ENCODE peak calls at places on chromosomes 1 and 21, in four cellular contexts. One of them, this sample, is unnamed.

GRCh38 chr1:192905049-192905448 is 96.2 kb downstream of the RGS2 start:
- DNase-seq in WERI-Rb-1: no peak
- DNase-seq in heart right ventricle: no peak
- DNase-seq in hepatocyte: no peak
- DNase-seq in this sample: no peak

GRCh38 chr1:68046885-68047658 is 3.4 kb downstream of the DIRAS3 start:
- DNase-seq in WERI-Rb-1: peak; percentile 55
- DNase-seq in heart right ventricle: no peak
- DNase-seq in hepatocyte: no peak
- DNase-seq in this sample: no peak

GRCh38 chr1:173347276-173347675 is 129.9 kb upstream of the PRDX6 start:
- DNase-seq in WERI-Rb-1: no peak
- DNase-seq in heart right ventricle: no peak
- DNase-seq in hepatocyte: no peak
- DNase-seq in this sample: no peak

GRCh38 chr1:117710710-117711109 is 104.9 kb downstream of the TENT5C start:
- DNase-seq in hepatocyte: no peak
- DNase-seq in heart right ventricle: no peak
- DNase-seq in WERI-Rb-1: no peak
- DNase-seq in this sample: no peak

GRCh38 chr1:5747428-5748285 is 244.6 kb downstream of the NPHP4 start:
- DNase-seq in heart right ventricle: no peak
- DNase-seq in hepatocyte: no peak
- DNase-seq in WERI-Rb-1: no peak
- DNase-seq in this sample: no peak

GRCh38 chr21:32135401-32136363 is 143.2 kb downstream of the MIS18A start:
- DNase-seq in WERI-Rb-1: no peak
- DNase-seq in hepatocyte: no peak
- DNase-seq in heart right ventricle: no peak
- DNase-seq in this sample: no peak

GRCh38 chr1:236011641-236012040 is 53.2 kb downstream of the NID1 start:
- DNase-seq in WERI-Rb-1: no peak
- DNase-seq in heart right ventricle: no peak
- DNase-seq in hepatocyte: no peak
- DNase-seq in this sample: no peak

GRCh38 chr1:235887676-235888075 is 21.0 kb upstream of the LYST start:
- DNase-seq in heart right ventricle: no peak
- DNase-seq in WERI-Rb-1: no peak
- DNase-seq in hepatocyte: no peak
- DNase-seq in this sample: no peak

GRCh38 chr1:203667616-203668015 is 41.0 kb downstream of the ATP2B4 start:
- DNase-seq in heart right ventricle: no peak
- DNase-seq in hepatocyte: peak; percentile 15
- DNase-seq in WERI-Rb-1: no peak
- DNase-seq in this sample: no peak

GRCh38 chr1:111204211-111204883 is 3.9 kb upstream of the DENND2D start:
- DNase-seq in WERI-Rb-1: no peak
- DNase-seq in heart right ventricle: no peak
- DNase-seq in hepatocyte: peak; percentile 35
- DNase-seq in this sample: peak; percentile 59

GRCh38 chr1:58768971-58769808 is 14.7 kb downstream of the JUN start:
- DNase-seq in hepatocyte: peak; percentile 79
- DNase-seq in heart right ventricle: peak; percentile 86
- DNase-seq in WERI-Rb-1: peak; percentile 74
- DNase-seq in this sample: peak; percentile 88

GRCh38 chr1:103309761-103310160 is 201.4 kb upstream of the COL11A1 start:
- DNase-seq in hepatocyte: no peak
- DNase-seq in WERI-Rb-1: no peak
- DNase-seq in heart right ventricle: no peak
- DNase-seq in this sample: no peak
- H3K27ac ChIP-seq in hepatocyte: no peak overlapping the region
- H3K27ac ChIP-seq in WERI-Rb-1: no peak overlapping the region
- H3K27ac ChIP-seq in heart right ventricle: no peak overlapping the region
- H3K27ac ChIP-seq in this sample: no peak overlapping the region

DNA sequence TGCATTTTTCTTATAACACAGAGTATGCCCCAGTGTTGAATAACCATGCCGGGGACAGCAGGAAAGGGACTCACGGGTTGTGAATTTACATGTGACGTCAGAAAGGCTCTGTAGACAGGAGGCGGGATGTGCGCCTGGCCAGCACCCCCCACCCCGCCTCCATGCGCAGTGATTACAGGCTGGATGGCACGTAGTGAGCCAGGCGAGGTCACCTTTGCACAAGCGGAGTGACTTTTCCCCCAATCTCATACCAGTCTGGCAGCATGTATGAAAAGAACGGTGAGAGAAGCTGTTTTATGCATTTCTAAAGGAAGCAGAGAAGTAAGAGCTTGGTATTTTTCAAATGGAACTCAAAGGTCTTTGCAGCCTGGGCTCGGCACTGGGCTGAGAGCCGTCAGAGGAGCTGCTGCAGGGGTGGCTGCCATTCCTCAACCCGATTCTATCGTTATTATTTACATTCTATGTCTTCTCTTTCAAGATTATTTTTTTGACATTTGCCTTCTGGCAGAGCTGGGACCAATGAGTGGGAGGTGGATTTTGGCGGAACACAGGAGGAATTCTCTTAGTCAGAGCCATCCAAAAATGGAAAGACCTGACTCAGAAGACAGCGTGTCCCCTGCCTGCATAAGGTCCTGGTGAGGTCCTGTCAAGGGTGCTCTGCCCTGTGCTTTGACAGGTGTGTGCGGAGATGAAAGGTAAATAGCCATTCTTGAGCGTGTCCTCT is 115.6 kb upstream of the SLC45A1 start:
- DNase-seq in WERI-Rb-1: peak; percentile 57
- DNase-seq in heart right ventricle: peak; percentile 56
- DNase-seq in hepatocyte: peak; percentile 70
- DNase-seq in this sample: peak; percentile 88
- H3K4me3 ChIP-seq in WERI-Rb-1: no peak overlapping the region
- H3K4me3 ChIP-seq in heart right ventricle: peak overlapping the region; percentile 2
- H3K4me3 ChIP-seq in hepatocyte: no peak overlapping the region
- H3K4me3 ChIP-seq in this sample: no peak overlapping the region

DNA sequence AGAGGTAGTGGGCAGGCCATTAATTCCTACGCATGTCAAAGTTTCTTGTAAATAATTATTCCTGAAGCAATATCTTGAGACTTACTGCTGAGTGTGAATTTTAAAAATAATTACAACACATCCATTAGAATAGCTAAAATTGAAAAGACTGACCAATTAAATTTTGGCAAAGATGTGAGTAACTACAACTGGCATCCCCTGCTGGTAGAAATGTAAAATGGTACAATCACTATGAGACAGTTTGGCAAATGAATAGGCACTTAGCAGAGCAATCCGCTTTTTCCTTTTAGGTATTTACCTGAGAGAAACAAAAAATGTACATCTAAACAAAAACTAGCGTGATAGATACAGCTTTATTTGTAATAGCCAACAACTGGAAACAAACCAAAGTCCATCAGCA is 798.9 kb downstream of the BRINP3 start:
- DNase-seq in heart right ventricle: no peak
- DNase-seq in WERI-Rb-1: no peak
- DNase-seq in hepatocyte: no peak
- DNase-seq in this sample: no peak
- TF ChIP-seq CTCF in heart right ventricle: no peak
- TF ChIP-seq CTCF in WERI-Rb-1: no peak
- TF ChIP-seq CTCF in hepatocyte: peak; percentile 17
- TF ChIP-seq CTCF in this sample: no peak

GRCh38 chr1:225494789-225495359 is 67.0 kb upstream of the LBR start:
- DNase-seq in WERI-Rb-1: no peak
- DNase-seq in hepatocyte: no peak
- DNase-seq in heart right ventricle: no peak
- DNase-seq in this sample: no peak

GRCh38 chr1:225493591-225494246 is 65.9 kb upstream of the LBR start:
- DNase-seq in heart right ventricle: no peak
- DNase-seq in hepatocyte: no peak
- DNase-seq in WERI-Rb-1: no peak
- DNase-seq in this sample: no peak

GRCh38 chr1:225500589-225501192 is 72.9 kb upstream of the LBR start:
- DNase-seq in WERI-Rb-1: no peak
- DNase-seq in heart right ventricle: no peak
- DNase-seq in hepatocyte: no peak
- DNase-seq in this sample: no peak

GRCh38 chr1:225498539-225499135 is 70.8 kb upstream of the LBR start:
- DNase-seq in WERI-Rb-1: no peak
- DNase-seq in hepatocyte: no peak
- DNase-seq in heart right ventricle: no peak
- DNase-seq in this sample: no peak
- H3K27ac ChIP-seq in WERI-Rb-1: no peak overlapping the region
- H3K27ac ChIP-seq in hepatocyte: no peak overlapping the region
- H3K27ac ChIP-seq in heart right ventricle: no peak overlapping the region
- H3K27ac ChIP-seq in this sample: no peak overlapping the region

GRCh38 chr1:198639581-198640235 is 868 bp downstream of the PTPRC start:
- DNase-seq in hepatocyte: no peak
- DNase-seq in WERI-Rb-1: no peak
- DNase-seq in heart right ventricle: no peak
- DNase-seq in this sample: no peak
- H3K4me3 ChIP-seq in hepatocyte: no peak overlapping the region
- H3K4me3 ChIP-seq in WERI-Rb-1: no peak overlapping the region
- H3K4me3 ChIP-seq in heart right ventricle: peak overlapping the region; percentile 32
- H3K4me3 ChIP-seq in this sample: peak overlapping the region; percentile 8

DNA sequence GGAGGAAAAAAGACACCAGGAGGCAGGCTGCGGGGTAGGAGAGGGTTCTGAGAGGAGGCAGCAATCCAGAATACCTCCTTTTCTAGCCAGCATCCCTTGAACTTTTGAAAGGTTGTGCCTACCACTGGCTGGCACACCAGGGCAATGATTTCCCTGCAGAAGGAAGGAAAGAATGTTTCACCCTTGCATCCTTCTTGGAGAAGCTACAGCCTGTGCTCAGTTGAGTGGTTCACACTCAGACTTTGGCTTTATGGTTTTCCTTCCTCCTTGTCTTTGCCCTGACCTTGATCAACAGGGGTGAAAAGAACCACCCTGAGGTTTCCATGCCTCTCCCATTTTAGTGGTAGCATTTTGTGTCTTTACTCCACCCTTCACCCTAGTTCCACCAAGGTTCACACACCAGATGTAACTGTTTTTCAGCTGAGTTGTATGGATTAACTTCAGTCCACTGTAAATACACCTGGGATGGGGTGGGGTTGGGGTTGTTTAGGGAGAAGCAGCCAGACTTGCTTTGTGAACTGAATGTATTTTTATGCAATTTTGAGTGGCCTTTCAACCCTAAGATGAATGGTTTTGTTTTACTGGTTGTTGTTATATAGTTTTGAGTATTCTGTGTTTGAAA is 122.3 kb downstream of the SYT2 start:
- DNase-seq in WERI-Rb-1: no peak
- DNase-seq in heart right ventricle: no peak
- DNase-seq in hepatocyte: no peak
- DNase-seq in this sample: no peak
- TF ChIP-seq CTCF in WERI-Rb-1: no peak
- TF ChIP-seq CTCF in heart right ventricle: no peak
- TF ChIP-seq CTCF in hepatocyte: no peak
- TF ChIP-seq CTCF in this sample: no peak

GRCh38 chr1:231778009-231778719 is 151.6 kb downstream of the DISC1 start:
- DNase-seq in hepatocyte: peak; percentile 49
- DNase-seq in WERI-Rb-1: no peak
- DNase-seq in heart right ventricle: peak; percentile 41
- DNase-seq in this sample: peak; percentile 74
- H3K27ac ChIP-seq in hepatocyte: peak overlapping the region; percentile 69
- H3K27ac ChIP-seq in WERI-Rb-1: no peak overlapping the region
- H3K27ac ChIP-seq in heart right ventricle: peak overlapping the region; percentile 31
- H3K27ac ChIP-seq in this sample: no peak overlapping the region

GRCh38 chr1:156244712-156245111 is 2.7 kb downstream of the BGLAP start:
- DNase-seq in WERI-Rb-1: no peak
- DNase-seq in heart right ventricle: no peak
- DNase-seq in hepatocyte: no peak
- DNase-seq in this sample: no peak

GRCh38 chr1:156244126-156244525 is 2.1 kb downstream of the BGLAP start:
- DNase-seq in WERI-Rb-1: no peak
- DNase-seq in heart right ventricle: no peak
- DNase-seq in hepatocyte: no peak
- DNase-seq in this sample: no peak

GRCh38 chr1:156246762-156247459 is 945 bp downstream of the PAQR6 start:
- DNase-seq in WERI-Rb-1: no peak
- DNase-seq in hepatocyte: no peak
- DNase-seq in heart right ventricle: no peak
- DNase-seq in this sample: no peak

GRCh38 chr1:156246241-156246761 is 1.6 kb downstream of the PAQR6 start:
- DNase-seq in hepatocyte: no peak
- DNase-seq in heart right ventricle: no peak
- DNase-seq in WERI-Rb-1: no peak
- DNase-seq in this sample: no peak

GRCh38 chr1:156245451-156246232 is 2.2 kb downstream of the PAQR6 start:
- DNase-seq in WERI-Rb-1: peak; percentile 79
- DNase-seq in hepatocyte: peak; percentile 43
- DNase-seq in heart right ventricle: no peak
- DNase-seq in this sample: no peak
- H3K4me3 ChIP-seq in WERI-Rb-1: peak overlapping the region; percentile 44
- H3K4me3 ChIP-seq in hepatocyte: no peak overlapping the region
- H3K4me3 ChIP-seq in heart right ventricle: peak overlapping the region; percentile 36
- H3K4me3 ChIP-seq in this sample: peak overlapping the region; percentile 33